ENCODE peak calls at places on chromosomes 3 and 15, in seven cellular contexts. R, Q, D, B, N, P and S are unnamed samples.

GRCh38 chr15:72758195-72758594 is 25.4 kb downstream of the ADPGK start:
- DNase-seq in R (no peak), Q (no peak), D (no peak), B (no peak), N (no peak), P (no peak), S (no peak)

GRCh38 chr3:129182390-129183180 is 1.1 kb downstream of the CNBP start:
- DNase-seq in R (no peak), Q (no peak), D (peak), B (no peak), N (no peak), P (no peak), S (peak)

GRCh38 chr15:41490355-41490754 is 3.3 kb upstream of the ITPKA start:
- DNase-seq in R (peak), Q (peak), D (peak), B (peak), N (peak), P (peak), S (no peak)

GRCh38 chr3:146895026-146895749 is 290.0 kb upstream of the PLSCR5 start:
- DNase-seq in R (no peak), Q (no peak), D (no peak), B (no peak), N (no peak), P (no peak), S (no peak)

GRCh38 chr15:46315540-46315939 is 680.7 kb downstream of the SQOR start:
- DNase-seq in R (no peak), Q (no peak), D (no peak), B (no peak), N (no peak), P (no peak), S (no peak)

GRCh38 chr15:91067026-91067425 is 33.0 kb upstream of the SV2B start:
- DNase-seq in R (no peak), Q (no peak), D (no peak), B (no peak), N (no peak), P (no peak), S (no peak)

GRCh38 chr3:111998661-111999641 is at the start of gene TAGLN3:
- DNase-seq in R (no peak), Q (no peak), D (no peak), B (no peak), N (no peak), P (no peak), S (peak)

GRCh38 chr15:46685681-46686080 is 1031.6 kb upstream of the SEMA6D start:
- DNase-seq in R (no peak), Q (no peak), D (no peak), B (no peak), N (no peak), P (no peak), S (no peak)

DNA sequence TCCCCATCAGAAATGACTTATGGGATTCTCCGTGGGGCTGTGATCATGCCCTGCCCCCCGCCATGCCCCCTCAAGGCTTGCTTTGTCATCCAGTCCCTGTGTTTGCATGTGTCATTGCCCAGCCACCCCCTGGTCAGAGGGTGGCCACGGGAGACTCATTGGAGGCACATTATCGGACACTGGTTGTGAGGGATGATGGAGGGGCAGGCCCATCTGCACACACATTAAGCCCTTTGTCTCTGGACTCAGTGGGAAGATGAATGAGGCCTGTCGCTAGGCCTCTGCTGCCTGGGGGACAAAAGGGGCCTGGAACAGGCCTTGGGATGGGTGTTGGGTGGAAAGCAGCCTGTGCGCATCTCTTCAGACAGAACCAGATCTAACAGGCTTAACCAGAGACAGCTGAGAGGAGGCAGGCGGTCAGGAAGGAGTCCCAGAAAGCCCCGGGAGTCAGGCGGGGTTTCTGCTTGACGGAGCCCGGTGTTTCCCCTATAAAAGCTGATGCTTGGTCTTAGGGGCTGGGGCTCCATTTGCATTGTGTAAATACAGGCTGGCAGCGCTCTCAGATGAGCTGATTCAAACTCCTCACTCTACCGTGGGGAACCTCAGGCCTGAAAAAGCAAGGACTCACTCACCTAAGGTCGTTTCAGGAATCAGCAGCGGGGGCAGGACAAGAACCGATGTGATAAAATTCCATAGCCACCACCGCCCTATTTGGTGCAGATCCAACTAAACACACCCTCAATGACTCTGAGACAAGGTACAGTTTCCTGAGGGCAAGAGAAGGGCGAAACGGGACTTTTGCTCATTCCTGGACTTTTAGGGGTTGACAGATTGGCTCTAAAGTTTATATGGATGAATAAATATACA is 17.0 kb upstream of the SKIC8 start:
- DNase-seq in R (no peak), Q (no peak), D (peak), B (no peak), N (no peak), P (no peak), S (peak)
- TF ChIP-seq REST in R (no peak), Q (no peak), D (no peak), B (no peak), N (no peak), P (no peak), S (no peak)

DNA sequence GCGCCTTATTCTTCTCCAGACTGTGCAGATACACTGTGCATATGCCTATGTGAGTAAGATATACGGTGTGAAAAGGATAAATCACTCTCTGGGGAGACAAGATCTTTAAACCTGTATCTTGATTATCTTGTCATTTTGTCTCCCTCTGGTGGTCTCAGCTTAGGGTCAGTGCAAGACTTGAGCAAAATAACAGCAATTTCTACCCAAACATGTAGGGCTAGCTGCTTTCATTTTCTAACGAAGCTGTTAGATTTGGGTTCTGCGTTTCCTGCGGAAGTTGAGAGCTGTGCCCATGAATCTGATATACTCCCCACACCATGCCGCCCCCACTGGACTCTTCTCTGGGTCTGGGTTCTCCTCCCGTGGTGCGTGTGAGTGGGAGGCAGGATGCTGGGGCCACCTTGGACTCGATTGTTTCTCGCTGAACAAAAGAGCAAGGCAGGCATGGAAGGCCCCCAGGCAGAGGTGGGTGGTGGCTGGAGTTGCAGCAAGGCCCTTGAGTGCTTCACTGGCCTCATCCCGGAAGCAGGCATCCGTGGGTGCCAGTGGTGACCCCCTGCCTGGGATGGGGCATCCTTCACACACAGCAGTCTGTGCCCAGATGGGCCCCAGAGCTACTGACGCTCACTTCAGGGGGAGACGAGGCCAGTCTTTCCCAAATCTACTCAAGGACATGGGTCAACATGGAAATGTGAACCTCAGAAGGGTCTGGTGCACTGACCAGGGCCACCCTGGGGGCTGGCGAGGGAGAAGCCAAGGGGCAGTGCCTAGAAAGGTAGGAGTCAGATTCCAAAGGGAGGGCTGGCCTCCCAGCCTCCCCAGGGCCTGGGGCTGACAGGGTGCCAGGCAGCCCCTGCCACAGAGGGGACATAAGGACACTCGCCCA is 179.6 kb downstream of the NSMCE3 start:
- DNase-seq in R (no peak), Q (no peak), D (no peak), B (no peak), N (no peak), P (no peak), S (peak)
- TF ChIP-seq REST in R (no peak), Q (no peak), D (no peak), B (no peak), N (no peak), P (no peak), S (no peak)

GRCh38 chr3:152558386-152558785 is 276.5 kb upstream of the P2RY1 start:
- DNase-seq in R (no peak), Q (no peak), D (no peak), B (no peak), N (no peak), P (no peak), S (no peak)
- TF ChIP-seq REST in R (no peak), Q (no peak), D (no peak), B (no peak), N (no peak), P (no peak), S (no peak)

GRCh38 chr3:159232966-159233365 is 431.1 kb downstream of the MFSD1 start:
- DNase-seq in R (no peak), Q (no peak), D (no peak), B (no peak), N (no peak), P (no peak), S (no peak)
- TF ChIP-seq REST in R (no peak), Q (no peak), D (no peak), B (no peak), N (no peak), P (no peak), S (no peak)

GRCh38 chr3:114903213-114903612 is 243.9 kb downstream of the ZBTB20 start:
- DNase-seq in R (no peak), Q (no peak), D (no peak), B (no peak), N (no peak), P (no peak), S (no peak)

GRCh38 chr3:114899186-114899931 is 247.7 kb downstream of the ZBTB20 start:
- DNase-seq in R (no peak), Q (no peak), D (no peak), B (no peak), N (peak), P (no peak), S (peak)

GRCh38 chr3:114902691-114903101 is 244.4 kb downstream of the ZBTB20 start:
- DNase-seq in R (no peak), Q (no peak), D (no peak), B (no peak), N (peak), P (no peak), S (peak)

GRCh38 chr3:114904633-114905032 is 242.5 kb downstream of the ZBTB20 start:
- DNase-seq in R (no peak), Q (no peak), D (no peak), B (no peak), N (no peak), P (no peak), S (no peak)

GRCh38 chr3:114900908-114901307 is 246.2 kb downstream of the ZBTB20 start:
- DNase-seq in R (no peak), Q (no peak), D (no peak), B (no peak), N (no peak), P (no peak), S (no peak)
- TF ChIP-seq REST in R (no peak), Q (no peak), D (no peak), B (no peak), N (no peak), P (no peak), S (no peak)

DNA sequence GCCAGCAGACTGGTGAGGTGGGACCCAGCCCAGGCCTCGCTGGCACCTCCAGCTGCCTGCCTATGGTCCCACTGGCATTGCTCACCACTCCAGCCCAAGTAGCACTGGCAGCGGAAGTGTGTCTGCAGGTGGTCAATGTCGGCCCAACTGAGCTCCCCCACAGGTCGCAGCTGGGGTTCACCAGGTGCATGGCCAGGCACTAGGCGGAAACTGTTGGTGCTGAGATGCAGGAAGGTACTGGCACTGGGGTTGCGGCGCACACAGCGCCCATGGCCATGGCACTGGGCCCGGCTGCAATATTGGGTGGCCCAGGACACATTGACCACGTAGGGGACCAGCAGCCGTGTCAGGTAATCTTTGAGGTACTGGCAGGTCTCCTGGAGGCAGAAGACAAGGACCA is 4.4 kb downstream of the HYAL2 start:
- DNase-seq in R (no peak), Q (no peak), D (no peak), B (no peak), N (no peak), P (no peak), S (no peak)
- TF ChIP-seq REST in R (no peak), Q (no peak), D (no peak), B (no peak), N (no peak), P (no peak), S (no peak)

GRCh38 chr15:67184208-67184925 is 70.1 kb downstream of the AAGAB start:
- DNase-seq in R (no peak), Q (no peak), D (no peak), B (no peak), N (no peak), P (no peak), S (no peak)
- TF ChIP-seq REST in R (no peak), Q (no peak), D (no peak), B (no peak), N (no peak), P (no peak), S (no peak)